ENCODE peak calls at places on chromosome 11, in eight cellular contexts. One of them, this sample, is unnamed.

GRCh38 chr11:65650547-65651338 is 12.0 kb downstream of the RELA start:
- DNase-seq in stimulated activated effector memory CD8-positive, alpha-beta T cell treated with anti-CD3 and anti-CD28 coated beads, Interleukin-12 subunit alpha, Interleukin-12 subunit beta, amount 100 ng/mL, for 72 hours: no peak
- DNase-seq in neural progenitor cell: no peak
- DNase-seq in stimulated activated CD8-positive, alpha-beta memory T cell treated with anti-CD3 and anti-CD28 coated beads, Interleukin-7, amount 100 ng/mL, for 48 hours: no peak
- DNase-seq in hypothalamus: no peak
- DNase-seq in upper lobe of right lung: peak
- DNase-seq in myocyte: no peak
- DNase-seq in EL: no peak
- DNase-seq in this sample: peak

GRCh38 chr11:132983289-132983688 is 549.0 kb downstream of the OPCML start:
- DNase-seq in hypothalamus: no peak
- DNase-seq in myocyte: no peak
- DNase-seq in neural progenitor cell: no peak
- DNase-seq in upper lobe of right lung: no peak
- DNase-seq in stimulated activated CD8-positive, alpha-beta memory T cell treated with anti-CD3 and anti-CD28 coated beads, Interleukin-7, amount 100 ng/mL, for 48 hours: no peak
- DNase-seq in EL: no peak
- DNase-seq in stimulated activated effector memory CD8-positive, alpha-beta T cell treated with anti-CD3 and anti-CD28 coated beads, Interleukin-12 subunit alpha, Interleukin-12 subunit beta, amount 100 ng/mL, for 72 hours: no peak
- DNase-seq in this sample: no peak

GRCh38 chr11:61675826-61676225 is 4.4 kb upstream of the DAGLA start:
- DNase-seq in stimulated activated effector memory CD8-positive, alpha-beta T cell treated with anti-CD3 and anti-CD28 coated beads, Interleukin-12 subunit alpha, Interleukin-12 subunit beta, amount 100 ng/mL, for 72 hours: no peak
- DNase-seq in myocyte: peak
- DNase-seq in neural progenitor cell: no peak
- DNase-seq in upper lobe of right lung: no peak
- DNase-seq in hypothalamus: no peak
- DNase-seq in stimulated activated CD8-positive, alpha-beta memory T cell treated with anti-CD3 and anti-CD28 coated beads, Interleukin-7, amount 100 ng/mL, for 48 hours: no peak
- DNase-seq in EL: no peak
- DNase-seq in this sample: no peak

GRCh38 chr11:72630104-72630852 is 43.9 kb downstream of the PDE2A start:
- DNase-seq in stimulated activated effector memory CD8-positive, alpha-beta T cell treated with anti-CD3 and anti-CD28 coated beads, Interleukin-12 subunit alpha, Interleukin-12 subunit beta, amount 100 ng/mL, for 72 hours: no peak
- DNase-seq in stimulated activated CD8-positive, alpha-beta memory T cell treated with anti-CD3 and anti-CD28 coated beads, Interleukin-7, amount 100 ng/mL, for 48 hours: no peak
- DNase-seq in myocyte: no peak
- DNase-seq in EL: no peak
- DNase-seq in neural progenitor cell: no peak
- DNase-seq in hypothalamus: no peak
- DNase-seq in upper lobe of right lung: no peak
- DNase-seq in this sample: no peak

GRCh38 chr11:119624102-119624615 is 104.8 kb downstream of the NECTIN1 start:
- DNase-seq in upper lobe of right lung: no peak
- DNase-seq in myocyte: no peak
- DNase-seq in hypothalamus: no peak
- DNase-seq in neural progenitor cell: peak
- DNase-seq in stimulated activated CD8-positive, alpha-beta memory T cell treated with anti-CD3 and anti-CD28 coated beads, Interleukin-7, amount 100 ng/mL, for 48 hours: no peak
- DNase-seq in stimulated activated effector memory CD8-positive, alpha-beta T cell treated with anti-CD3 and anti-CD28 coated beads, Interleukin-12 subunit alpha, Interleukin-12 subunit beta, amount 100 ng/mL, for 72 hours: no peak
- DNase-seq in EL: no peak
- DNase-seq in this sample: no peak

GRCh38 chr11:66069715-66070603 is at the start of gene PACS1:
- DNase-seq in stimulated activated effector memory CD8-positive, alpha-beta T cell treated with anti-CD3 and anti-CD28 coated beads, Interleukin-12 subunit alpha, Interleukin-12 subunit beta, amount 100 ng/mL, for 72 hours: peak
- DNase-seq in neural progenitor cell: peak
- DNase-seq in myocyte: peak
- DNase-seq in hypothalamus: no peak
- DNase-seq in upper lobe of right lung: peak
- DNase-seq in stimulated activated CD8-positive, alpha-beta memory T cell treated with anti-CD3 and anti-CD28 coated beads, Interleukin-7, amount 100 ng/mL, for 48 hours: peak
- DNase-seq in EL: peak
- DNase-seq in this sample: peak

GRCh38 chr11:133898770-133899115 is 53.4 kb upstream of the SPATA19 start:
- DNase-seq in myocyte: no peak
- DNase-seq in neural progenitor cell: no peak
- DNase-seq in stimulated activated effector memory CD8-positive, alpha-beta T cell treated with anti-CD3 and anti-CD28 coated beads, Interleukin-12 subunit alpha, Interleukin-12 subunit beta, amount 100 ng/mL, for 72 hours: no peak
- DNase-seq in hypothalamus: no peak
- DNase-seq in stimulated activated CD8-positive, alpha-beta memory T cell treated with anti-CD3 and anti-CD28 coated beads, Interleukin-7, amount 100 ng/mL, for 48 hours: no peak
- DNase-seq in EL: no peak
- DNase-seq in upper lobe of right lung: no peak
- DNase-seq in this sample: no peak

GRCh38 chr11:1257366-1257765 is 34.5 kb downstream of the MUC5B start:
- DNase-seq in neural progenitor cell: no peak
- DNase-seq in myocyte: no peak
- DNase-seq in stimulated activated CD8-positive, alpha-beta memory T cell treated with anti-CD3 and anti-CD28 coated beads, Interleukin-7, amount 100 ng/mL, for 48 hours: no peak
- DNase-seq in upper lobe of right lung: no peak
- DNase-seq in stimulated activated effector memory CD8-positive, alpha-beta T cell treated with anti-CD3 and anti-CD28 coated beads, Interleukin-12 subunit alpha, Interleukin-12 subunit beta, amount 100 ng/mL, for 72 hours: no peak
- DNase-seq in hypothalamus: no peak
- DNase-seq in EL: no peak
- DNase-seq in this sample: no peak

GRCh38 chr11:62145261-62145871 is 21.6 kb downstream of the INCENP start:
- DNase-seq in myocyte: no peak
- DNase-seq in stimulated activated effector memory CD8-positive, alpha-beta T cell treated with anti-CD3 and anti-CD28 coated beads, Interleukin-12 subunit alpha, Interleukin-12 subunit beta, amount 100 ng/mL, for 72 hours: no peak
- DNase-seq in EL: no peak
- DNase-seq in hypothalamus: no peak
- DNase-seq in neural progenitor cell: no peak
- DNase-seq in upper lobe of right lung: peak
- DNase-seq in stimulated activated CD8-positive, alpha-beta memory T cell treated with anti-CD3 and anti-CD28 coated beads, Interleukin-7, amount 100 ng/mL, for 48 hours: no peak
- DNase-seq in this sample: no peak

GRCh38 chr11:57240757-57241156 is 3.7 kb upstream of the APLNR start:
- DNase-seq in hypothalamus: no peak
- DNase-seq in stimulated activated CD8-positive, alpha-beta memory T cell treated with anti-CD3 and anti-CD28 coated beads, Interleukin-7, amount 100 ng/mL, for 48 hours: no peak
- DNase-seq in EL: no peak
- DNase-seq in upper lobe of right lung: no peak
- DNase-seq in neural progenitor cell: peak
- DNase-seq in myocyte: no peak
- DNase-seq in stimulated activated effector memory CD8-positive, alpha-beta T cell treated with anti-CD3 and anti-CD28 coated beads, Interleukin-12 subunit alpha, Interleukin-12 subunit beta, amount 100 ng/mL, for 72 hours: no peak
- DNase-seq in this sample: peak

GRCh38 chr11:69598147-69598546 is 42.8 kb upstream of the CCND1 start:
- DNase-seq in myocyte: peak
- DNase-seq in stimulated activated effector memory CD8-positive, alpha-beta T cell treated with anti-CD3 and anti-CD28 coated beads, Interleukin-12 subunit alpha, Interleukin-12 subunit beta, amount 100 ng/mL, for 72 hours: no peak
- DNase-seq in neural progenitor cell: no peak
- DNase-seq in stimulated activated CD8-positive, alpha-beta memory T cell treated with anti-CD3 and anti-CD28 coated beads, Interleukin-7, amount 100 ng/mL, for 48 hours: no peak
- DNase-seq in upper lobe of right lung: no peak
- DNase-seq in EL: peak
- DNase-seq in hypothalamus: no peak
- DNase-seq in this sample: peak

GRCh38 chr11:79441159-79441875 is 487 bp upstream of the TENM4 start:
- DNase-seq in upper lobe of right lung: no peak
- DNase-seq in neural progenitor cell: peak
- DNase-seq in myocyte: no peak
- DNase-seq in stimulated activated effector memory CD8-positive, alpha-beta T cell treated with anti-CD3 and anti-CD28 coated beads, Interleukin-12 subunit alpha, Interleukin-12 subunit beta, amount 100 ng/mL, for 72 hours: no peak
- DNase-seq in hypothalamus: no peak
- DNase-seq in EL: peak
- DNase-seq in stimulated activated CD8-positive, alpha-beta memory T cell treated with anti-CD3 and anti-CD28 coated beads, Interleukin-7, amount 100 ng/mL, for 48 hours: no peak
- DNase-seq in this sample: peak

GRCh38 chr11:35373284-35373933 is 45.9 kb downstream of the SLC1A2 start:
- DNase-seq in stimulated activated CD8-positive, alpha-beta memory T cell treated with anti-CD3 and anti-CD28 coated beads, Interleukin-7, amount 100 ng/mL, for 48 hours: no peak
- DNase-seq in myocyte: no peak
- DNase-seq in neural progenitor cell: no peak
- DNase-seq in stimulated activated effector memory CD8-positive, alpha-beta T cell treated with anti-CD3 and anti-CD28 coated beads, Interleukin-12 subunit alpha, Interleukin-12 subunit beta, amount 100 ng/mL, for 72 hours: no peak
- DNase-seq in upper lobe of right lung: no peak
- DNase-seq in hypothalamus: no peak
- DNase-seq in EL: peak
- DNase-seq in this sample: no peak

GRCh38 chr11:65003282-65003681 is 6.5 kb upstream of the BATF2 start:
- DNase-seq in neural progenitor cell: peak
- DNase-seq in stimulated activated effector memory CD8-positive, alpha-beta T cell treated with anti-CD3 and anti-CD28 coated beads, Interleukin-12 subunit alpha, Interleukin-12 subunit beta, amount 100 ng/mL, for 72 hours: no peak
- DNase-seq in upper lobe of right lung: no peak
- DNase-seq in stimulated activated CD8-positive, alpha-beta memory T cell treated with anti-CD3 and anti-CD28 coated beads, Interleukin-7, amount 100 ng/mL, for 48 hours: no peak
- DNase-seq in hypothalamus: no peak
- DNase-seq in myocyte: peak
- DNase-seq in EL: no peak
- DNase-seq in this sample: peak

GRCh38 chr11:19907839-19908238 is 195.2 kb downstream of the NAV2 start:
- DNase-seq in myocyte: no peak
- DNase-seq in stimulated activated CD8-positive, alpha-beta memory T cell treated with anti-CD3 and anti-CD28 coated beads, Interleukin-7, amount 100 ng/mL, for 48 hours: no peak
- DNase-seq in upper lobe of right lung: no peak
- DNase-seq in hypothalamus: no peak
- DNase-seq in neural progenitor cell: no peak
- DNase-seq in stimulated activated effector memory CD8-positive, alpha-beta T cell treated with anti-CD3 and anti-CD28 coated beads, Interleukin-12 subunit alpha, Interleukin-12 subunit beta, amount 100 ng/mL, for 72 hours: no peak
- DNase-seq in EL: no peak
- DNase-seq in this sample: no peak

GRCh38 chr11:32809313-32809712 is 14.9 kb upstream of the CCDC73 start:
- DNase-seq in stimulated activated CD8-positive, alpha-beta memory T cell treated with anti-CD3 and anti-CD28 coated beads, Interleukin-7, amount 100 ng/mL, for 48 hours: no peak
- DNase-seq in neural progenitor cell: peak
- DNase-seq in hypothalamus: no peak
- DNase-seq in upper lobe of right lung: peak
- DNase-seq in EL: peak
- DNase-seq in myocyte: peak
- DNase-seq in stimulated activated effector memory CD8-positive, alpha-beta T cell treated with anti-CD3 and anti-CD28 coated beads, Interleukin-12 subunit alpha, Interleukin-12 subunit beta, amount 100 ng/mL, for 72 hours: peak
- DNase-seq in this sample: peak

GRCh38 chr11:65856689-65857499 is 1.1 kb downstream of the CFL1 start:
- DNase-seq in upper lobe of right lung: peak
- DNase-seq in myocyte: peak
- DNase-seq in stimulated activated effector memory CD8-positive, alpha-beta T cell treated with anti-CD3 and anti-CD28 coated beads, Interleukin-12 subunit alpha, Interleukin-12 subunit beta, amount 100 ng/mL, for 72 hours: peak
- DNase-seq in EL: peak
- DNase-seq in hypothalamus: peak
- DNase-seq in stimulated activated CD8-positive, alpha-beta memory T cell treated with anti-CD3 and anti-CD28 coated beads, Interleukin-7, amount 100 ng/mL, for 48 hours: peak
- DNase-seq in neural progenitor cell: peak
- DNase-seq in this sample: peak

GRCh38 chr11:134615041-134615615 is 203.1 kb upstream of the B3GAT1 start:
- DNase-seq in hypothalamus: no peak
- DNase-seq in stimulated activated effector memory CD8-positive, alpha-beta T cell treated with anti-CD3 and anti-CD28 coated beads, Interleukin-12 subunit alpha, Interleukin-12 subunit beta, amount 100 ng/mL, for 72 hours: no peak
- DNase-seq in EL: no peak
- DNase-seq in upper lobe of right lung: no peak
- DNase-seq in myocyte: no peak
- DNase-seq in neural progenitor cell: no peak
- DNase-seq in stimulated activated CD8-positive, alpha-beta memory T cell treated with anti-CD3 and anti-CD28 coated beads, Interleukin-7, amount 100 ng/mL, for 48 hours: no peak
- DNase-seq in this sample: no peak

GRCh38 chr11:73946798-73947458 is 3.9 kb upstream of the DNAJB13 start:
- DNase-seq in stimulated activated effector memory CD8-positive, alpha-beta T cell treated with anti-CD3 and anti-CD28 coated beads, Interleukin-12 subunit alpha, Interleukin-12 subunit beta, amount 100 ng/mL, for 72 hours: no peak
- DNase-seq in stimulated activated CD8-positive, alpha-beta memory T cell treated with anti-CD3 and anti-CD28 coated beads, Interleukin-7, amount 100 ng/mL, for 48 hours: no peak
- DNase-seq in hypothalamus: no peak
- DNase-seq in upper lobe of right lung: no peak
- DNase-seq in neural progenitor cell: no peak
- DNase-seq in EL: no peak
- DNase-seq in myocyte: peak
- DNase-seq in this sample: no peak

GRCh38 chr11:34488855-34489557 is 24.6 kb downstream of the ELF5 start:
- DNase-seq in myocyte: no peak
- DNase-seq in stimulated activated CD8-positive, alpha-beta memory T cell treated with anti-CD3 and anti-CD28 coated beads, Interleukin-7, amount 100 ng/mL, for 48 hours: no peak
- DNase-seq in hypothalamus: no peak
- DNase-seq in stimulated activated effector memory CD8-positive, alpha-beta T cell treated with anti-CD3 and anti-CD28 coated beads, Interleukin-12 subunit alpha, Interleukin-12 subunit beta, amount 100 ng/mL, for 72 hours: no peak
- DNase-seq in upper lobe of right lung: no peak
- DNase-seq in neural progenitor cell: no peak
- DNase-seq in EL: no peak
- DNase-seq in this sample: no peak

GRCh38 chr11:64856382-64857227 is 12.2 kb upstream of the CDC42BPG start:
- DNase-seq in myocyte: peak
- DNase-seq in stimulated activated effector memory CD8-positive, alpha-beta T cell treated with anti-CD3 and anti-CD28 coated beads, Interleukin-12 subunit alpha, Interleukin-12 subunit beta, amount 100 ng/mL, for 72 hours: no peak
- DNase-seq in EL: peak
- DNase-seq in neural progenitor cell: no peak
- DNase-seq in stimulated activated CD8-positive, alpha-beta memory T cell treated with anti-CD3 and anti-CD28 coated beads, Interleukin-7, amount 100 ng/mL, for 48 hours: peak
- DNase-seq in hypothalamus: no peak
- DNase-seq in upper lobe of right lung: peak
- DNase-seq in this sample: peak

GRCh38 chr11:298406-299065 is 790 bp downstream of the IFITM5 start:
- DNase-seq in myocyte: no peak
- DNase-seq in neural progenitor cell: no peak
- DNase-seq in stimulated activated CD8-positive, alpha-beta memory T cell treated with anti-CD3 and anti-CD28 coated beads, Interleukin-7, amount 100 ng/mL, for 48 hours: no peak
- DNase-seq in upper lobe of right lung: peak
- DNase-seq in EL: no peak
- DNase-seq in stimulated activated effector memory CD8-positive, alpha-beta T cell treated with anti-CD3 and anti-CD28 coated beads, Interleukin-12 subunit alpha, Interleukin-12 subunit beta, amount 100 ng/mL, for 72 hours: no peak
- DNase-seq in hypothalamus: no peak
- DNase-seq in this sample: no peak

GRCh38 chr11:38791346-38791961 is 2193.4 kb upstream of the RAG2 start:
- DNase-seq in neural progenitor cell: peak
- DNase-seq in hypothalamus: no peak
- DNase-seq in myocyte: peak
- DNase-seq in stimulated activated effector memory CD8-positive, alpha-beta T cell treated with anti-CD3 and anti-CD28 coated beads, Interleukin-12 subunit alpha, Interleukin-12 subunit beta, amount 100 ng/mL, for 72 hours: no peak
- DNase-seq in EL: peak
- DNase-seq in upper lobe of right lung: no peak
- DNase-seq in stimulated activated CD8-positive, alpha-beta memory T cell treated with anti-CD3 and anti-CD28 coated beads, Interleukin-7, amount 100 ng/mL, for 48 hours: no peak
- DNase-seq in this sample: peak

GRCh38 chr11:10488121-10488580 is 33.1 kb downstream of the AMPD3 start:
- DNase-seq in upper lobe of right lung: no peak
- DNase-seq in myocyte: no peak
- DNase-seq in stimulated activated effector memory CD8-positive, alpha-beta T cell treated with anti-CD3 and anti-CD28 coated beads, Interleukin-12 subunit alpha, Interleukin-12 subunit beta, amount 100 ng/mL, for 72 hours: no peak
- DNase-seq in neural progenitor cell: no peak
- DNase-seq in EL: no peak
- DNase-seq in hypothalamus: no peak
- DNase-seq in stimulated activated CD8-positive, alpha-beta memory T cell treated with anti-CD3 and anti-CD28 coated beads, Interleukin-7, amount 100 ng/mL, for 48 hours: no peak
- DNase-seq in this sample: peak

GRCh38 chr11:104876324-104876723 is 21.9 kb downstream of the CASP12 start:
- DNase-seq in EL: no peak
- DNase-seq in stimulated activated effector memory CD8-positive, alpha-beta T cell treated with anti-CD3 and anti-CD28 coated beads, Interleukin-12 subunit alpha, Interleukin-12 subunit beta, amount 100 ng/mL, for 72 hours: no peak
- DNase-seq in myocyte: no peak
- DNase-seq in hypothalamus: no peak
- DNase-seq in upper lobe of right lung: no peak
- DNase-seq in stimulated activated CD8-positive, alpha-beta memory T cell treated with anti-CD3 and anti-CD28 coated beads, Interleukin-7, amount 100 ng/mL, for 48 hours: no peak
- DNase-seq in neural progenitor cell: no peak
- DNase-seq in this sample: no peak

GRCh38 chr11:66277475-66278391 is at the start of gene CNIH2:
- DNase-seq in myocyte: no peak
- DNase-seq in stimulated activated CD8-positive, alpha-beta memory T cell treated with anti-CD3 and anti-CD28 coated beads, Interleukin-7, amount 100 ng/mL, for 48 hours: no peak
- DNase-seq in neural progenitor cell: peak
- DNase-seq in stimulated activated effector memory CD8-positive, alpha-beta T cell treated with anti-CD3 and anti-CD28 coated beads, Interleukin-12 subunit alpha, Interleukin-12 subunit beta, amount 100 ng/mL, for 72 hours: no peak
- DNase-seq in EL: peak
- DNase-seq in upper lobe of right lung: no peak
- DNase-seq in hypothalamus: no peak
- DNase-seq in this sample: peak

GRCh38 chr11:61357233-61357893 is 4.3 kb downstream of the CYB561A3 start:
- DNase-seq in stimulated activated CD8-positive, alpha-beta memory T cell treated with anti-CD3 and anti-CD28 coated beads, Interleukin-7, amount 100 ng/mL, for 48 hours: no peak
- DNase-seq in neural progenitor cell: no peak
- DNase-seq in stimulated activated effector memory CD8-positive, alpha-beta T cell treated with anti-CD3 and anti-CD28 coated beads, Interleukin-12 subunit alpha, Interleukin-12 subunit beta, amount 100 ng/mL, for 72 hours: no peak
- DNase-seq in upper lobe of right lung: no peak
- DNase-seq in myocyte: no peak
- DNase-seq in EL: no peak
- DNase-seq in hypothalamus: no peak
- DNase-seq in this sample: no peak

GRCh38 chr11:65915821-65916251 is 3.0 kb downstream of the C11orf68 start:
- DNase-seq in EL: peak
- DNase-seq in stimulated activated effector memory CD8-positive, alpha-beta T cell treated with anti-CD3 and anti-CD28 coated beads, Interleukin-12 subunit alpha, Interleukin-12 subunit beta, amount 100 ng/mL, for 72 hours: no peak
- DNase-seq in hypothalamus: no peak
- DNase-seq in stimulated activated CD8-positive, alpha-beta memory T cell treated with anti-CD3 and anti-CD28 coated beads, Interleukin-7, amount 100 ng/mL, for 48 hours: no peak
- DNase-seq in neural progenitor cell: no peak
- DNase-seq in myocyte: peak
- DNase-seq in upper lobe of right lung: peak
- DNase-seq in this sample: peak

GRCh38 chr11:117458275-117459120 is 130.8 kb downstream of the CEP164 start:
- DNase-seq in upper lobe of right lung: no peak
- DNase-seq in myocyte: peak
- DNase-seq in stimulated activated CD8-positive, alpha-beta memory T cell treated with anti-CD3 and anti-CD28 coated beads, Interleukin-7, amount 100 ng/mL, for 48 hours: no peak
- DNase-seq in stimulated activated effector memory CD8-positive, alpha-beta T cell treated with anti-CD3 and anti-CD28 coated beads, Interleukin-12 subunit alpha, Interleukin-12 subunit beta, amount 100 ng/mL, for 72 hours: no peak
- DNase-seq in EL: no peak
- DNase-seq in hypothalamus: no peak
- DNase-seq in neural progenitor cell: no peak
- DNase-seq in this sample: no peak

GRCh38 chr11:95821640-95822039 is 31.3 kb downstream of the CEP57 start:
- DNase-seq in myocyte: peak
- DNase-seq in hypothalamus: no peak
- DNase-seq in neural progenitor cell: no peak
- DNase-seq in EL: peak
- DNase-seq in upper lobe of right lung: no peak
- DNase-seq in stimulated activated CD8-positive, alpha-beta memory T cell treated with anti-CD3 and anti-CD28 coated beads, Interleukin-7, amount 100 ng/mL, for 48 hours: no peak
- DNase-seq in stimulated activated effector memory CD8-positive, alpha-beta T cell treated with anti-CD3 and anti-CD28 coated beads, Interleukin-12 subunit alpha, Interleukin-12 subunit beta, amount 100 ng/mL, for 72 hours: no peak
- DNase-seq in this sample: no peak

GRCh38 chr11:129815596-129816461 is at the start of gene TMEM45B:
- DNase-seq in hypothalamus: no peak
- DNase-seq in EL: no peak
- DNase-seq in stimulated activated effector memory CD8-positive, alpha-beta T cell treated with anti-CD3 and anti-CD28 coated beads, Interleukin-12 subunit alpha, Interleukin-12 subunit beta, amount 100 ng/mL, for 72 hours: no peak
- DNase-seq in neural progenitor cell: peak
- DNase-seq in myocyte: no peak
- DNase-seq in stimulated activated CD8-positive, alpha-beta memory T cell treated with anti-CD3 and anti-CD28 coated beads, Interleukin-7, amount 100 ng/mL, for 48 hours: no peak
- DNase-seq in upper lobe of right lung: peak
- DNase-seq in this sample: peak

GRCh38 chr11:30342736-30343166 is 19.8 kb downstream of the ARL14EP start:
- DNase-seq in EL: no peak
- DNase-seq in upper lobe of right lung: no peak
- DNase-seq in hypothalamus: no peak
- DNase-seq in neural progenitor cell: no peak
- DNase-seq in stimulated activated CD8-positive, alpha-beta memory T cell treated with anti-CD3 and anti-CD28 coated beads, Interleukin-7, amount 100 ng/mL, for 48 hours: no peak
- DNase-seq in myocyte: peak
- DNase-seq in stimulated activated effector memory CD8-positive, alpha-beta T cell treated with anti-CD3 and anti-CD28 coated beads, Interleukin-12 subunit alpha, Interleukin-12 subunit beta, amount 100 ng/mL, for 72 hours: no peak
- DNase-seq in this sample: no peak

This sample was measured in mesendoderm.